ENCODE peak calls at places on chromosomes 4 and X, in four cellular contexts. One of them, this sample, is unnamed.

GRCh38 chr4:6473264-6474052 is 1.0 kb upstream of the PPP2R2C start:
- DNase-seq in glutamatergic neuron: no peak
- DNase-seq in GM13976: peak; percentile 27
- DNase-seq in body of pancreas: no peak
- DNase-seq in this sample: no peak

GRCh38 chr4:52577285-52577968 is 81.7 kb downstream of the USP46 start:
- DNase-seq in glutamatergic neuron: no peak
- DNase-seq in GM13976: no peak
- DNase-seq in body of pancreas: no peak
- DNase-seq in this sample: no peak

GRCh38 chr4:6740347-6740746 is 24.4 kb downstream of the BLOC1S4 start:
- DNase-seq in glutamatergic neuron: no peak
- DNase-seq in GM13976: no peak
- DNase-seq in body of pancreas: no peak
- DNase-seq in this sample: no peak

GRCh38 chr4:118313098-118313497 is 39.7 kb downstream of the PRSS12 start:
- DNase-seq in glutamatergic neuron: peak; percentile 81
- DNase-seq in GM13976: no peak
- DNase-seq in body of pancreas: no peak
- DNase-seq in this sample: no peak

GRCh38 chrX:139023531-139023930 is 312.0 kb upstream of the FGF13 start:
- DNase-seq in glutamatergic neuron: no peak
- DNase-seq in GM13976: no peak
- DNase-seq in body of pancreas: no peak
- DNase-seq in this sample: no peak

GRCh38 chrX:104335765-104336164 is 81.0 kb upstream of the ESX1 start:
- DNase-seq in glutamatergic neuron: no peak
- DNase-seq in GM13976: no peak
- DNase-seq in body of pancreas: no peak
- DNase-seq in this sample: no peak

GRCh38 chrX:123764967-123765871 is 32.4 kb upstream of the THOC2 start:
- DNase-seq in glutamatergic neuron: peak; percentile 83
- DNase-seq in GM13976: peak; percentile 74
- DNase-seq in body of pancreas: peak; percentile 76
- DNase-seq in this sample: peak; percentile 67

GRCh38 chr4:848803-849477 is 23.0 kb upstream of the CPLX1 start:
- DNase-seq in glutamatergic neuron: peak; percentile 6
- DNase-seq in GM13976: no peak
- DNase-seq in body of pancreas: no peak
- DNase-seq in this sample: no peak

GRCh38 chrX:156001667-156002021 is 4.1 kb downstream of the IL9R start:
- DNase-seq in glutamatergic neuron: no peak
- DNase-seq in GM13976: no peak
- DNase-seq in body of pancreas: no peak
- DNase-seq in this sample: no peak

GRCh38 chrX:135914404-135914803 is 20.9 kb downstream of the SAGE1 start:
- DNase-seq in glutamatergic neuron: no peak
- DNase-seq in GM13976: no peak
- DNase-seq in body of pancreas: no peak
- DNase-seq in this sample: no peak

DNA sequence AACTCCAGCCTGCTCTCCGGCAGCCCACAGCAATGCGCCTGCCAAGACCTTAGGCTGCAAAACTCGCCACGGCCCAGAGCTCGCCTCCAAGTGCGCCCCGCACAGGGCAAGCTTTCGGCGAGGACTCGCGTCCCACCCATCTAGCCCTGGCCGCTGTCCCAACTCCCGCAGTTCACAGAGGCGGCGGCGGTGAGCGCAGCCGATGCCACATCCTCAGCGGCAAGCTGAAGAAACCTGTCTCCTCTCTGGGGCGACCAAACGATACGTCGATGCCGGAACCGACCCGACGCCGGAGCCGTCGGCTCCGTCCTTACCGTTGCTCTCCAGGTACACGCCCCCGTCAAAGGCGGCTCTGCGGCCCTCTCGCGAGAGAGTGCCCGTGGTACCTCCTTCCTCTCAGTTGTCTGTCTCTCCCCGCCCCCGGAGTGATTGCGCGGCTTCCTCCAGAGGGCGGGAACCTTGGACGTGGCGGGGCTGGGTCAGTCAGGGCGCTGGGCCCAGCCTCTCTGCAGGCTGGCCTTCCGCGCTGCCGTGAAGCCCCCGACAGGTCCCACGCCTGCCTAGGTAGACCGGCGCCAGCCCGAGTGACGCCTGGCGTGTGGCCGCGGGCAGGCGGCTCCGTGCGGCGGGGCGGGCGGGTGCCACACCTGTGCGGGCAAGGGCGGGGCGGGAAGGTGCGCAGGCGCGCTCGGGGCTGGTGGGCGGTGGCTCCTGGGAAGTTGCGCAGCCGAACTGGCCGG is 380 bp upstream of the RAB33B start:
- DNase-seq in glutamatergic neuron: peak; percentile 96
- DNase-seq in GM13976: peak; percentile 96
- DNase-seq in body of pancreas: peak; percentile 98
- DNase-seq in this sample: peak; percentile 96
- TF ChIP-seq CTCF in glutamatergic neuron: no peak
- TF ChIP-seq CTCF in GM13976: peak; percentile 19
- TF ChIP-seq CTCF in body of pancreas: no peak
- TF ChIP-seq CTCF in this sample: peak; percentile 11

GRCh38 chrX:10636337-10636736 is 16.0 kb upstream of the MID1 start:
- DNase-seq in glutamatergic neuron: peak; percentile 17
- DNase-seq in GM13976: no peak
- DNase-seq in body of pancreas: peak; percentile 15
- DNase-seq in this sample: no peak
- TF ChIP-seq CTCF in glutamatergic neuron: no peak
- TF ChIP-seq CTCF in GM13976: no peak
- TF ChIP-seq CTCF in body of pancreas: peak; percentile 70
- TF ChIP-seq CTCF in this sample: peak; percentile 28

DNA sequence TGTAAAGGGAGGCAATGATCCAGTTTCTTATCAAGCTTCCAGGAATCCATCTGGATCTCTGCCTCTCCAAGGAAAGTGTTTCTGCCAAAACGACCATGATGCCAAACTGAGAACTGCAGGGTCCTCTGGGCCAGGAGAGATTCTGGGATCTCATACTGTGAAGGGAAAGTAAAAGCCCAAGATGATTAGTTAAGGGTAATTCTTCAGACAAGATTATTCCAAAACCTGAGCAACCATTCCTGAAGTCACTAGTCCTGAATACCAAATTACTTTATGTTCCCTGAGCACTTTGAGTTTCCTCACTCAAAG is 42.0 kb downstream of the SRPX2 start:
- DNase-seq in glutamatergic neuron: no peak
- DNase-seq in GM13976: no peak
- DNase-seq in body of pancreas: no peak
- DNase-seq in this sample: no peak
- TF ChIP-seq CTCF in glutamatergic neuron: peak; percentile 49
- TF ChIP-seq CTCF in GM13976: no peak
- TF ChIP-seq CTCF in body of pancreas: no peak
- TF ChIP-seq CTCF in this sample: no peak

GRCh38 chr4:80026080-80026479 is 46.9 kb downstream of the ANTXR2 start:
- DNase-seq in glutamatergic neuron: no peak
- DNase-seq in GM13976: no peak
- DNase-seq in body of pancreas: no peak
- DNase-seq in this sample: no peak
- TF ChIP-seq CTCF in glutamatergic neuron: peak; percentile 19
- TF ChIP-seq CTCF in GM13976: no peak
- TF ChIP-seq CTCF in body of pancreas: no peak
- TF ChIP-seq CTCF in this sample: no peak

DNA sequence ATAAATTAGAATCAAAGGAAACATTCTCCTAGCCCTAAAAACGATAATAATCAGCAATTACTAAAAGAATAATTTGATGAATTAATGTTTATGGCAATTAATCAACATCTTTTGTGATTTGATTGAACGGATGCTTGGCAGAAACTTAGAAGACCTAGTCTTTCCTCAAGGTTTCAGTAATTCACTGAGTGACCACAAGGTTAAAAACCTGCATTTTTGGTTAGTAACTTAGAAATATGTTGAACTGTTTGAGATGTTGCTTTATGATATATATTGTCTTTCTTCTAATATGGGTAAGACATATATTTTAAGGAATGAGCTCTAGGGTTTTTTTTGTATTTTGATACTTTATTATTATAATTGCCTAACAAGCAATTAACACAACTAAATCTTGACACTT is 793.0 kb upstream of the NDST4 start:
- DNase-seq in glutamatergic neuron: no peak
- DNase-seq in GM13976: no peak
- DNase-seq in body of pancreas: no peak
- DNase-seq in this sample: no peak
- TF ChIP-seq CTCF in glutamatergic neuron: peak; percentile 55
- TF ChIP-seq CTCF in GM13976: no peak
- TF ChIP-seq CTCF in body of pancreas: no peak
- TF ChIP-seq CTCF in this sample: no peak

GRCh38 chrX:323721-324628 is 5.4 kb upstream of the GTPBP6 start:
- DNase-seq in glutamatergic neuron: peak; percentile 81
- DNase-seq in GM13976: no peak
- DNase-seq in body of pancreas: no peak
- DNase-seq in this sample: no peak
- TF ChIP-seq CTCF in glutamatergic neuron: no peak
- TF ChIP-seq CTCF in GM13976: peak; percentile 56
- TF ChIP-seq CTCF in body of pancreas: peak; percentile 35
- TF ChIP-seq CTCF in this sample: no peak

GRCh38 chrX:137926090-137926489 is 360.2 kb downstream of the ZIC3 start:
- DNase-seq in glutamatergic neuron: no peak
- DNase-seq in GM13976: no peak
- DNase-seq in body of pancreas: no peak
- DNase-seq in this sample: no peak
- TF ChIP-seq CTCF in glutamatergic neuron: peak; percentile 47
- TF ChIP-seq CTCF in GM13976: no peak
- TF ChIP-seq CTCF in body of pancreas: peak; percentile 39
- TF ChIP-seq CTCF in this sample: no peak

GRCh38 chrX:16278927-16279326 is 111.6 kb downstream of the MAGEB17 start:
- DNase-seq in glutamatergic neuron: no peak
- DNase-seq in GM13976: no peak
- DNase-seq in body of pancreas: no peak
- DNase-seq in this sample: no peak
- TF ChIP-seq CTCF in glutamatergic neuron: no peak
- TF ChIP-seq CTCF in GM13976: no peak
- TF ChIP-seq CTCF in body of pancreas: no peak
- TF ChIP-seq CTCF in this sample: no peak

GRCh38 chr4:140233811-140234696 is 80.1 kb upstream of the MAML3 start:
- DNase-seq in glutamatergic neuron: no peak
- DNase-seq in GM13976: no peak
- DNase-seq in body of pancreas: no peak
- DNase-seq in this sample: no peak
- TF ChIP-seq CTCF in glutamatergic neuron: no peak
- TF ChIP-seq CTCF in GM13976: no peak
- TF ChIP-seq CTCF in body of pancreas: no peak
- TF ChIP-seq CTCF in this sample: no peak

GRCh38 chr4:145153181-145153903 is 27.0 kb downstream of the OTUD4 start:
- DNase-seq in glutamatergic neuron: no peak
- DNase-seq in GM13976: no peak
- DNase-seq in body of pancreas: no peak
- DNase-seq in this sample: no peak
- TF ChIP-seq CTCF in glutamatergic neuron: no peak
- TF ChIP-seq CTCF in GM13976: no peak
- TF ChIP-seq CTCF in body of pancreas: no peak
- TF ChIP-seq CTCF in this sample: no peak

This sample was measured in GM10248.